ENCODE peak calls at places on chromosome 17, in six cellular contexts. P, I, X, U, B and O are unnamed samples.

GRCh38 chr17:40035162-40035559 is 19.0 kb downstream of the MED24 start:
- DNase-seq in I (peak), P (no peak), X (no peak), U (no peak), B (no peak), O (no peak)

GRCh38 chr17:12719948-12720347 is 54.3 kb downstream of the MYOCD start:
- DNase-seq in I (no peak), B (no peak), U (no peak), P (no peak), X (no peak), O (no peak)

GRCh38 chr17:27914382-27914781 is 21.2 kb upstream of the LYRM9 start:
- DNase-seq in X (no peak), U (no peak), P (no peak), B (no peak), I (no peak), O (no peak)

GRCh38 chr17:82871056-82871775 is 31.4 kb upstream of the ZNF750 start:
- DNase-seq in P (no peak), B (no peak), U (no peak), X (no peak), I (no peak), O (peak)

GRCh38 chr17:45812102-45812501 is 28.0 kb downstream of the CRHR1 start:
- DNase-seq in X (no peak), U (no peak), P (no peak), I (peak), B (no peak), O (no peak)

GRCh38 chr17:79316805-79317204 is 242.2 kb downstream of the ENGASE start:
- DNase-seq in U (no peak), I (no peak), B (no peak), P (no peak), X (no peak), O (no peak)

GRCh38 chr17:81428121-81428515 is 32.9 kb downstream of the BAHCC1 start:
- DNase-seq in P (no peak), X (no peak), U (no peak), I (no peak), B (no peak), O (no peak)

GRCh38 chr17:52383493-52384100 is 225.1 kb upstream of the CA10 start:
- DNase-seq in X (no peak), U (peak), P (no peak), I (peak), B (no peak), O (peak)

GRCh38 chr17:50134206-50135110 is 4.5 kb upstream of the SAMD14 start:
- DNase-seq in I (no peak), U (no peak), P (no peak), B (no peak), X (no peak), O (no peak)

GRCh38 chr17:49646391-49647255 is 31.3 kb downstream of the SPOP start:
- DNase-seq in I (peak), U (peak), B (peak), X (no peak), P (peak), O (peak)

GRCh38 chr17:57892146-57892819 is 42.4 kb upstream of the MRPS23 start:
- DNase-seq in I (peak), P (no peak), B (peak), U (peak), X (peak), O (peak)

GRCh38 chr17:8189041-8189710 is 804 bp downstream of the BORCS6 start:
- DNase-seq in X (no peak), P (no peak), B (no peak), I (no peak), U (peak), O (no peak)

GRCh38 chr17:49635121-49635520 is 42.8 kb downstream of the SPOP start:
- DNase-seq in U (no peak), B (no peak), I (no peak), P (no peak), X (no peak), O (no peak)

GRCh38 chr17:35460354-35460851 is 11.8 kb upstream of the SLFN13 start:
- DNase-seq in U (peak), P (no peak), B (peak), I (peak), X (no peak), O (peak)

GRCh38 chr17:35160354-35161201 is 13.0 kb downstream of the UNC45B start:
- DNase-seq in X (no peak), B (no peak), U (no peak), P (no peak), I (no peak), O (no peak)

GRCh38 chr17:19470529-19471261 is 59.7 kb downstream of the RNF112 start:
- DNase-seq in P (peak), X (no peak), I (no peak), B (peak), U (peak), O (no peak)

GRCh38 chr17:42049834-42050359 is 504 bp downstream of the C17orf113 start:
- DNase-seq in P (no peak), X (no peak), B (no peak), U (no peak), I (no peak), O (no peak)

GRCh38 chr17:80942360-80943345 is 49.0 kb upstream of the CHMP6 start:
- DNase-seq in B (peak), I (no peak), X (peak), U (peak), P (peak), O (no peak)

GRCh38 chr17:38674013-38674748 is 576 bp downstream of the EPOP start:
- DNase-seq in U (no peak), P (no peak), B (no peak), X (no peak), I (peak), O (no peak)

GRCh38 chr17:5680766-5681165 is 96.5 kb upstream of the NLRP1 start:
- DNase-seq in I (no peak), P (no peak), B (no peak), U (no peak), X (no peak), O (no peak)

GRCh38 chr17:5035356-5035755 is at the start of gene SLC52A1:
- DNase-seq in X (no peak), B (no peak), P (no peak), I (peak), U (no peak), O (no peak)

GRCh38 chr17:44518032-44518431 is 14.8 kb upstream of the GPATCH8 start:
- DNase-seq in P (no peak), X (no peak), U (no peak), B (no peak), I (no peak), O (no peak)

GRCh38 chr17:57861000-57861736 is 11.3 kb upstream of the MRPS23 start:
- DNase-seq in B (peak), U (peak), X (no peak), P (no peak), I (peak), O (peak)

GRCh38 chr17:68246271-68247028 is 1.4 kb upstream of the AMZ2 start:
- DNase-seq in B (peak), U (no peak), X (no peak), P (no peak), I (peak), O (no peak)

GRCh38 chr17:4520060-4520880 is 21.6 kb downstream of the SPNS2 start:
- DNase-seq in P (no peak), U (no peak), B (no peak), X (no peak), I (no peak), O (no peak)

GRCh38 chr17:63911657-63912100 is 621 bp upstream of the CSHL1 start:
- DNase-seq in P (no peak), U (peak), B (peak), I (peak), X (no peak), O (peak)

GRCh38 chr17:78899361-78900260 is 3.4 kb downstream of the CEP295NL start:
- DNase-seq in P (no peak), B (no peak), I (no peak), X (no peak), U (peak), O (no peak)

GRCh38 chr17:76384987-76385891 is 830 bp downstream of the SPHK1 start:
- DNase-seq in P (no peak), B (no peak), X (no peak), I (peak), U (peak), O (peak)

GRCh38 chr17:37816951-37817350 is 72.1 kb upstream of the HNF1B start:
- DNase-seq in B (no peak), U (no peak), I (peak), P (no peak), X (no peak), O (no peak)

GRCh38 chr17:70375406-70375805 is 206.1 kb downstream of the KCNJ2 start:
- DNase-seq in P (no peak), I (no peak), U (no peak), X (no peak), B (no peak), O (no peak)

GRCh38 chr17:64056269-64057005 is 36.0 kb upstream of the ICAM2 start:
- DNase-seq in P (no peak), X (no peak), I (no peak), B (no peak), U (peak), O (peak)

GRCh38 chr17:373616-374225 is 21.1 kb upstream of the RPH3AL start:
- DNase-seq in X (no peak), B (no peak), U (no peak), I (peak), P (no peak), O (no peak)

GRCh38 chr17:21372256-21372954 is 3.8 kb upstream of the KCNJ12 start:
- DNase-seq in P (no peak), X (no peak), B (no peak), U (no peak), I (no peak), O (no peak)

GRCh38 chr17:29585080-29585751 is 4.2 kb downstream of the GIT1 start:
- DNase-seq in I (no peak), B (peak), U (no peak), P (no peak), X (no peak), O (peak)
- TF ChIP-seq CTCF in I (peak), B (peak), U (no peak), P (peak), X (peak), O (peak)

GRCh38 chr17:77644981-77645380 is 313.5 kb upstream of the TNRC6C start:
- DNase-seq in B (no peak), X (no peak), I (no peak), U (no peak), P (no peak), O (no peak)
- TF ChIP-seq CTCF in B (no peak), X (no peak), I (no peak), U (no peak), P (no peak), O (no peak)

GRCh38 chr17:9575381-9576072 is at the start of gene STX8:
- DNase-seq in B (peak), X (peak), P (peak), I (peak), U (peak), O (peak)
- TF ChIP-seq CTCF in B (no peak), X (no peak), P (peak), I (no peak), U (no peak), O (peak)

DNA sequence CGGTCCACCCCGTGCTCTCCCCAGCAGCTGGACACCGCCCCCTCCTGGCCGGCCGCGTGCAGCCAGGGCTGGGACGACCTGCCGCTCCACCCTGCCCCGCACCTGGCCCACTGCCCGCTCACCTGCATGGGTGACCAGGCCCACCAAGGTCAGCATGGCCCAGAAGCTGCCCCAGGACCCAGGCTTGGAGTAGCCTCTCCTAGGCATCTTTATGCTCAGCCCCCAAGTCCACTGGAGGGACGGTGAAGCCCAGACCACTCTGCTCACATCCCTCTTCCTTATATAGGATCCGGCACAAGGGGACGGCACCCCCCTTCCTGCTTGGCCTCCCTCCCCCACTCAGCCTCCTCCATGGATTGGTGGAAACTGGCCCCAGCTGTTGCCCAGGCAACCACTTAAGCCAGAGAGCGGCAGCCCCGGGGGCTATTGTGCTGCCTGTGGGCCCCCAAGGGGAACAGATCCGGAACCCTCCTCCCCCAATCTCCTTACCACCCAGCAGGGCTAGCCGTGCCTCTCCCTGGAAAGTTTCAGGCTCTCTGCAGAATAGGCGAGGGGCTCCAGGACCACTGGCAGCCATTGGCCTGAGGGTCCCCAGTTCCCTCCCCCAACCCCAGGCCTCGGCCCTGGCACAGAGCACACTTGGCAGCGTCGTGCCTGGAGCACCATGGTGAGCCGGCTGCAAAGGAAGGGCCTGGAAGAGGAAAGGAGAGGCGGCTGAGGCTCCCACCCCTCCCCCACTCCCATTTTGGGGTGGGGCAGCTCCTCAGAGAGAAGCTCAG is at the start of gene BTBD17:
- DNase-seq in B (peak), I (peak), U (peak), P (no peak), X (no peak), O (peak)
- TF ChIP-seq CTCF in B (peak), I (peak), U (peak), P (peak), X (peak), O (peak)